ENCODE peak calls at places on chromosomes 5 and 9, in seven cellular contexts. K is right cardiac atrium; Y is T-helper 2 cell; T is KBM-7; B is osteoblast; O is activated naive CD8-positive, alpha-beta T cell treated with anti-CD3 and anti-CD28 coated beads for 36 hours; L is tibial artery. N is an unnamed sample.

GRCh38 chr9:70007831-70008230 is 35.8 kb upstream of the MAMDC2 start:
- DNase-seq in K (no peak), Y (no peak), T (no peak), B (no peak), O (no peak), L (no peak), N (no peak)

GRCh38 chr9:33443504-33444154 is 3.8 kb downstream of the AQP3 start:
- DNase-seq in K (no peak), Y (no peak), T (no peak), B (no peak), O (no peak), L (no peak), N (no peak)

GRCh38 chr9:108160705-108161233 is 671.2 kb upstream of the KLF4 start:
- DNase-seq in K (no peak), Y (no peak), T (no peak), B (no peak), O (no peak), L (no peak), N (no peak)

GRCh38 chr5:116380615-116381014 is 194.0 kb downstream of the SEMA6A start:
- DNase-seq in K (no peak), Y (no peak), T (no peak), B (no peak), O (no peak), L (no peak), N (no peak)

GRCh38 chr5:77669677-77670076 is 31.2 kb upstream of the OTP start:
- DNase-seq in K (no peak), Y (no peak), T (no peak), B (no peak), O (no peak), L (no peak), N (no peak)

GRCh38 chr5:93599427-93600146 is 16.6 kb downstream of the NR2F1 start:
- DNase-seq in K (peak), Y (no peak), T (no peak), B (no peak), O (no peak), L (no peak), N (no peak)

GRCh38 chr9:124778575-124779367 is 1.8 kb downstream of the OLFML2A start:
- DNase-seq in K (no peak), Y (no peak), T (no peak), B (peak), O (no peak), L (no peak), N (no peak)

GRCh38 chr5:8908055-8908683 is 637.7 kb downstream of the SEMA5A start:
- DNase-seq in K (no peak), Y (peak), T (peak), B (no peak), O (peak), L (no peak), N (peak)

GRCh38 chr9:76379494-76379893 is 14.7 kb downstream of the RFK start:
- DNase-seq in K (no peak), Y (no peak), T (no peak), B (no peak), O (no peak), L (no peak), N (no peak)

GRCh38 chr9:71909887-71910601 is 949 bp downstream of the ABHD17B start:
- DNase-seq in K (peak), Y (peak), T (peak), B (peak), O (peak), L (peak), N (peak)

GRCh38 chr9:36486454-36486932 is 86.2 kb upstream of the MELK start:
- DNase-seq in K (peak), Y (peak), T (no peak), B (peak), O (peak), L (peak), N (peak)